ENCODE peak calls at places on chromosomes 4 and X, in eight cellular contexts. J is epithelial cell of esophagus, Z is MM.1S, F is heart right ventricle, T is omental fat pad, D is OCI-LY7, Q is lower lobe of right lung, M is fibroblast of mammary gland. S is an unnamed sample.

GRCh38 chr4:76896731-76897521 is 1.0 kb downstream of the SOWAHB start:
- DNase-seq in J (peak), Z (peak), F (peak), T (no peak), D (no peak), Q (peak), M (no peak), S (peak)

GRCh38 chrX:116290359-116290758 is 119.8 kb downstream of the AGTR2 start:
- DNase-seq in J (peak), Z (no peak), F (no peak), T (no peak), D (no peak), Q (no peak), M (peak), S (no peak)

GRCh38 chrX:43971966-43972961 is 926 bp downstream of the NDP start:
- DNase-seq in J (peak), Z (no peak), F (no peak), T (no peak), D (no peak), Q (no peak), M (peak), S (no peak)

GRCh38 chr4:161577604-161578301 is 586.0 kb downstream of the FSTL5 start:
- DNase-seq in J (peak), Z (no peak), F (no peak), T (no peak), D (no peak), Q (no peak), M (peak), S (no peak)

GRCh38 chrX:154411981-154412340 is 622 bp downstream of the TAFAZZIN start:
- DNase-seq in J (peak), Z (peak), F (peak), T (no peak), D (peak), Q (peak), M (peak), S (peak)

GRCh38 chrX:93322110-93322509 is 351.3 kb downstream of the NAP1L3 start:
- DNase-seq in J (no peak), Z (no peak), F (no peak), T (no peak), D (no peak), Q (no peak), M (no peak), S (no peak)

GRCh38 chr4:21380861-21381260 is 567.7 kb downstream of the KCNIP4 start:
- DNase-seq in J (no peak), Z (no peak), F (no peak), T (no peak), D (no peak), Q (no peak), M (no peak), S (no peak)

GRCh38 chr4:2442175-2442993 is 23.6 kb downstream of the CFAP99 start:
- DNase-seq in J (no peak), Z (no peak), F (no peak), T (no peak), D (no peak), Q (no peak), M (no peak), S (no peak)

GRCh38 chr4:165440415-165440882 is 61.6 kb downstream of the CPE start:
- DNase-seq in J (peak), Z (no peak), F (no peak), T (no peak), D (no peak), Q (no peak), M (peak), S (no peak)

DNA sequence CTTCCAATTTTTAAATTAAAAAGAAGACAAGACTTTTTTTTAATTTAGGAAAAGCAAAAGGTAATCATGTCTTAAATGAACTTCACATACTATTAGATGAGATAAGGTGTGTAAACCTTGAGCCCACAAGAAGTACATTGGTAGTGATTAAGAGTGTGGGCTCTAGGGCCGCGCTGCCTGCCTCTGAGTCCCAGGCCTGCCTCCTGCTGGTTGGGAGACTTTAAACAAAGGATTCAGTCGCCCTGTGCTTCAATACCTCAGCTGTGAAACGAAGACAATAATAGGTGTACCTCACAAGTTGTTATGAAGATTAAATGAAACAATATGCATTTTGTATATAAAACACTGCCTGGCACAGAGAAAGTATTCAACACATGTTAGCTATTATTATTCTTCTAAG is 95.9 kb upstream of the MYOZ2 start:
- DNase-seq in J (peak), Z (no peak), F (no peak), T (no peak), D (peak), Q (no peak), M (no peak), S (no peak)
- TF ChIP-seq CTCF in J (peak), Z (no peak), F (no peak), T (no peak), D (peak), Q (no peak), M (peak), S (no peak)

GRCh38 chr4:141134051-141134450 is 782 bp upstream of the RNF150 start:
- DNase-seq in J (no peak), Z (no peak), F (no peak), T (no peak), D (no peak), Q (no peak), M (no peak), S (no peak)
- TF ChIP-seq CTCF in J (no peak), Z (no peak), F (no peak), T (no peak), D (no peak), Q (no peak), M (no peak), S (no peak)

GRCh38 chr4:6076391-6076790 is 58.2 kb upstream of the C4orf50 start:
- DNase-seq in J (no peak), Z (no peak), F (no peak), T (no peak), D (no peak), Q (no peak), M (no peak), S (no peak)
- TF ChIP-seq CTCF in J (no peak), Z (peak), F (no peak), T (no peak), D (peak), Q (no peak), M (no peak), S (no peak)

GRCh38 chr4:112982677-112983076 is 66.8 kb upstream of the ANK2 start:
- DNase-seq in J (no peak), Z (no peak), F (no peak), T (no peak), D (no peak), Q (no peak), M (peak), S (no peak)
- TF ChIP-seq CTCF in J (no peak), Z (no peak), F (no peak), T (no peak), D (no peak), Q (no peak), M (no peak), S (no peak)

GRCh38 chrX:50941638-50942037 is 31.1 kb downstream of the BMP15 start:
- DNase-seq in J (peak), Z (peak), F (no peak), T (no peak), D (peak), Q (no peak), M (no peak), S (no peak)
- TF ChIP-seq CTCF in J (peak), Z (peak), F (peak), T (no peak), D (peak), Q (peak), M (peak), S (peak)